ENCODE peak calls at places on chromosomes 13 and 19, in seven cellular contexts. S, U, N, H, I, O and G are unnamed samples.

GRCh38 chr13:73876323-73876722 is 257.9 kb downstream of the KLF12 start:
- DNase-seq in S (no peak), U (no peak), N (peak), H (no peak), I (no peak), O (no peak), G (no peak)

GRCh38 chr19:31286491-31286890 is 62.7 kb downstream of the TSHZ3 start:
- DNase-seq in S (no peak), U (no peak), N (no peak), H (no peak), I (no peak), O (no peak), G (no peak)

GRCh38 chr13:114042066-114042815 is 68.4 kb upstream of the C13orf46 start:
- DNase-seq in S (no peak), U (no peak), N (no peak), H (no peak), I (no peak), O (no peak), G (no peak)

GRCh38 chr19:42022616-42023015 is 28.6 kb upstream of the ATP1A3 start:
- DNase-seq in S (no peak), U (no peak), N (no peak), H (no peak), I (no peak), O (peak), G (no peak)

GRCh38 chr19:58559275-58560006 is 1.0 kb upstream of the UBE2M start:
- DNase-seq in S (peak), U (no peak), N (peak), H (peak), I (peak), O (peak), G (peak)

GRCh38 chr13:89846890-89847585 is 1500.4 kb upstream of the MIR17HG start:
- DNase-seq in S (no peak), U (no peak), N (no peak), H (no peak), I (no peak), O (no peak), G (peak)

GRCh38 chr19:741506-742131 is 9.3 kb upstream of the MISP start:
- DNase-seq in S (peak), U (no peak), N (no peak), H (no peak), I (no peak), O (no peak), G (peak)

GRCh38 chr13:86585826-86586225 is 786.6 kb upstream of the SLITRK6 start:
- DNase-seq in S (no peak), U (no peak), N (peak), H (no peak), I (no peak), O (no peak), G (peak)

GRCh38 chr19:13037161-13037560 is 41.9 kb downstream of the NFIX start:
- DNase-seq in S (no peak), U (peak), N (peak), H (no peak), I (no peak), O (peak), G (peak)

GRCh38 chr13:103903790-103904189 is 837.6 kb upstream of the SLC10A2 start:
- DNase-seq in S (no peak), U (no peak), N (no peak), H (no peak), I (no peak), O (no peak), G (no peak)

GRCh38 chr13:44920013-44920412 is 69.3 kb downstream of the NUFIP1 start:
- DNase-seq in S (no peak), U (no peak), N (no peak), H (peak), I (no peak), O (no peak), G (no peak)

GRCh38 chr19:16657384-16657783 is 2.6 kb downstream of the SMIM7 start:
- DNase-seq in S (no peak), U (no peak), N (no peak), H (no peak), I (no peak), O (no peak), G (no peak)

GRCh38 chr19:33724723-33725060 is 72.0 kb upstream of the KCTD15 start:
- DNase-seq in S (no peak), U (no peak), N (no peak), H (no peak), I (no peak), O (peak), G (no peak)

GRCh38 chr13:26688286-26688685 is 72.3 kb downstream of the GPR12 start:
- DNase-seq in S (no peak), U (no peak), N (no peak), H (no peak), I (no peak), O (no peak), G (no peak)

GRCh38 chr19:10095948-10096614 is 6.4 kb downstream of the ANGPTL6 start:
- DNase-seq in S (peak), U (peak), N (peak), H (peak), I (peak), O (peak), G (peak)

GRCh38 chr13:28636677-28637317 is 22.1 kb upstream of the POMP start:
- DNase-seq in S (peak), U (peak), N (peak), H (peak), I (peak), O (peak), G (peak)

GRCh38 chr19:46715620-46716012 is 1.3 kb downstream of the PRKD2 start:
- DNase-seq in S (no peak), U (no peak), N (no peak), H (no peak), I (no peak), O (peak), G (no peak)

GRCh38 chr19:46716672-46717033 is 261 bp downstream of the PRKD2 start:
- DNase-seq in S (peak), U (no peak), N (no peak), H (no peak), I (no peak), O (peak), G (no peak)

GRCh38 chr19:46716013-46716671 is 772 bp downstream of the PRKD2 start:
- DNase-seq in S (peak), U (peak), N (no peak), H (no peak), I (no peak), O (peak), G (no peak)

GRCh38 chr19:46713781-46714522 is 3.0 kb downstream of the PRKD2 start:
- DNase-seq in S (peak), U (peak), N (peak), H (peak), I (no peak), O (peak), G (peak)

DNA sequence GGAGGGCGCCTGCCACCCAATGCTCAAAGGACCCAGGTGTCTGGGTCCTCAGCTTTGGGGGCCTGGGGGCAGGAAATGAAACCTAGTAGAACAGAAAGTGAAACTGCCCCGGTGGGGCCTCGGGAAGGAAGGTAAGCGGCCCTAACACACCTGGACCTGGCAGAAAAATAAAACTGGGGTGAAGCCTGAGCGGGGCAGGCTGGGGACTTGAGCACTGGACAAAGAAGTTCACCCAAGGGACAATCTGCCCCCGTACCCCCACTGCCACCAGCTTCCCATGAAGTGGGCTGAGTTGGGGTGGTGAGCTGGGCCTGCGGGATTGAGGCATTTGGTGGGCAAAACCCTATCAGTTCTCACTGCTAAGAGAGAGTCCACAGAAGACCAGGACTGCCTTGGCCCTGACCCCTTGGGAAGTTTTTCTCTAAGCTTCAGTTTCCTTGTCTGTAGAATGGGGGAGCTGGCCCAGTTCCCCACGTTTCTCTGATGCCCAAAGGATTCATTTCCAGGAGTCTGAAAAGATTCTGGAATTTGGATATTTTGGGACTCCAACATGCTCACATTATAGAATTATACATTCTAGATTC is 2.3 kb downstream of the PRKD2 start:
- DNase-seq in S (no peak), U (peak), N (no peak), H (no peak), I (no peak), O (peak), G (no peak)
- H3K27ac ChIP-seq in S (peak), U (peak), N (peak), H (peak), I (no peak), O (peak), G (peak)

DNA sequence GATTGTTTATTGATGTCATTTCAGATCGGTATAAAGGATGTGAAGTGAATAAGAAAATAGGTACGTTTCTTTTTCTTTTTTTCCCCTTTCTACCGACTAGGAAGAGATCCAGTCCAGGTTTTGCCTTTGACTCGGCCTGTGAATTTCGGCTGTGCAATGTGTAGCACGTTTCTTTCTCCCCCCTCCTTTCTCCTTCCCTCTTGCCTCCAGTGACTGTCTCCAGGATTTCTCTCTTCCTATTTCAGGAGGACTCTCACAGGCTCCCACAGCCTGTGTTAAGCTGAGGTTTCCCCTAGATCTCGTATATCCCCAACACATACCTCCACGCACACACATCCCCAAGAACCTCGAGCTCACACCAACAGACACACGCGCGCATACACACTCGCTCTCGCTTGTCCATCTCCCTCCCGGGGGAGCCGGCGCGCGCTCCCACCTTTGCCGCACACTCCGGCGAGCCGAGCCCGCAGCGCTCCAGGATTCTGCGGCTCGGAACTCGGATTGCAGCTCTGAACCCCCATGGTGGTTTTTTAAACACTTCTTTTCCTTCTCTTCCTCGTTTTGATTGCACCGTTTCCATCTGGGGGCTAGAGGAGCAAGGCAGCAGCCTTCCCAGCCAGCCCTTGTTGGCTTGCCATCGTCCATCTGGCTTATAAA is at the start of gene GPC6:
- DNase-seq in S (peak), U (peak), N (peak), H (no peak), I (peak), O (peak), G (peak)
- H2AFZ ChIP-seq in S (no peak), U (peak), N (peak), H (no peak), I (peak), O (peak), G (peak)

GRCh38 chr13:110268576-110269185 is 38.3 kb downstream of the COL4A1 start:
- DNase-seq in S (no peak), U (no peak), N (no peak), H (no peak), I (no peak), O (no peak), G (no peak)
- H3K27ac ChIP-seq in S (no peak), U (no peak), N (no peak), H (no peak), I (no peak), O (no peak), G (no peak)

DNA sequence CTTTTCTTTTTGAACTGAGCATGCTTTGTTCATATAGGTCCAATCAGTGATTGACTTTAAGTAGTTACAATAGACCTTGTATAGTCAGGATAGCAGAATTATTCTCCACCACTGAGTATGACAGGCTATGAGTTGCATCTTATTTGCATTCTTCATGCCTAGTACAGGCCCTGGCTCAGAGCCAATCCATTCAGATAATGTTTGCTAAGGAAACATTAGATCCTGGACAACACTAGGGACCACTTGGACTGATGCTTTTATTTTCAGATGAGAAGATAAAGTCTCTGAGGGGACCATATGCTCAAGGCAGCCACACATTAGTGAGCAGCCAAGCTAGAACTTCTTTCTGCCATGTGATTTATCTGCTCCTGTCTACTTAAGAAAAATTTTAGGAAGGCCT is 133.9 kb downstream of the KL start:
- DNase-seq in S (no peak), U (no peak), N (no peak), H (no peak), I (no peak), O (no peak), G (peak)
- H2AFZ ChIP-seq in S (no peak), U (no peak), N (no peak), H (no peak), I (no peak), O (no peak), G (no peak)

DNA sequence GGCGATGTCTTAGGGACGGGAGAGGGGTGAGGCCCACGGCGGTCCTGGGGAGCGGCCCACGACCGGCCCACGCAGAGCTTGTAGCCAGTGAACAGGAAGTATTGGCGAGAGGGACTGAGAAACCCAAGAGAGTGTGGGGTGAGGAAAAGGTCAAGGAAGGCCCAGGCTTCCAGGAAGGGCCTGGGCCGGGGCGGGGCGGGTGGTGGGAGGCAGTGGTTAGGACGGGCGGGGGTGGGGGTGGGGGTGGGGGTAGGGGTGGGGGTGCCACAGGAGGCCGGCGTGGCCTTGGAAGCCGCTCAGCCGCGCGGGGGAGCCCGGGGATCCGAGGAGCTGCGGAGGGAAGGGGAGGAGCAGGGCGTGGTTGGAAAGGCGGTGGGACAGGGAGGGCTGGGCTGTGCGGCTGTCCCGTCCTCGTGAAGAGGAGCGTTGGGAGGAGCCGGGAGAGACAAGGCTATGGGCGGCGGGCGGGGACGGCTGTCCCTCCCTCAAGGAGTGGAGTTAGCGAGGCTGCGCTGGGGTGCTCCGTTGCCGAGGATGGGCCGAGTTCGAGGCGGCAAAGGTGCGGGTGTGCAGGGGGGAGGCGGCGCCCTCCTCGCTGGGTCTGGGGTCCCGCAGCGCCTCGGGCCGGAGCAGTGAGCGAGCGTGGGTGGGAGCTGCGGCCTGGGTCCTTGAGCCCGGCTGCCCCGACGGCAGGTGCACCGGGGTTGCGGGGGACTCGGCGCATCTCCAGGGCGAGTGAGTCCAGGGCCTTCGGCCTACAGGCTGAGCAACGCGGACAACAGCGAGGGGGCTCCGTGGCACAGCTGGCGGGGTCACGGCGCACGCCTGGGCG is 254.4 kb upstream of the SGCG start:
- DNase-seq in S (peak), U (no peak), N (peak), H (no peak), I (no peak), O (peak), G (no peak)
- H3K27ac ChIP-seq in S (no peak), U (no peak), N (no peak), H (no peak), I (no peak), O (no peak), G (no peak)

GRCh38 chr19:45791744-45792481 is 732 bp downstream of the DMWD start:
- DNase-seq in S (no peak), U (no peak), N (no peak), H (no peak), I (no peak), O (peak), G (no peak)
- H2AFZ ChIP-seq in S (no peak), U (peak), N (peak), H (no peak), I (peak), O (no peak), G (no peak)

GRCh38 chr13:101523732-101524131 is 71.3 kb downstream of the ITGBL1 start:
- DNase-seq in S (no peak), U (no peak), N (peak), H (no peak), I (no peak), O (peak), G (peak)
- H3K27ac ChIP-seq in S (no peak), U (no peak), N (no peak), H (no peak), I (no peak), O (peak), G (no peak)

GRCh38 chr13:110913322-110913721 is 1.5 kb downstream of the ANKRD10 start:
- DNase-seq in S (no peak), U (peak), N (peak), H (no peak), I (no peak), O (no peak), G (peak)

GRCh38 chr13:110915874-110916670 is 1.2 kb upstream of the ANKRD10 start:
- DNase-seq in S (no peak), U (peak), N (peak), H (no peak), I (no peak), O (peak), G (peak)

GRCh38 chr13:110913911-110914292 is 967 bp downstream of the ANKRD10 start:
- DNase-seq in S (peak), U (no peak), N (peak), H (no peak), I (no peak), O (peak), G (no peak)

GRCh38 chr13:110915057-110915873 is at the start of gene ANKRD10:
- DNase-seq in S (peak), U (peak), N (peak), H (peak), I (peak), O (peak), G (peak)

GRCh38 chr13:110914293-110915056 is 394 bp downstream of the ANKRD10 start:
- DNase-seq in S (peak), U (peak), N (peak), H (no peak), I (peak), O (peak), G (peak)
- H2AFZ ChIP-seq in S (peak), U (peak), N (peak), H (no peak), I (peak), O (peak), G (peak)

DNA sequence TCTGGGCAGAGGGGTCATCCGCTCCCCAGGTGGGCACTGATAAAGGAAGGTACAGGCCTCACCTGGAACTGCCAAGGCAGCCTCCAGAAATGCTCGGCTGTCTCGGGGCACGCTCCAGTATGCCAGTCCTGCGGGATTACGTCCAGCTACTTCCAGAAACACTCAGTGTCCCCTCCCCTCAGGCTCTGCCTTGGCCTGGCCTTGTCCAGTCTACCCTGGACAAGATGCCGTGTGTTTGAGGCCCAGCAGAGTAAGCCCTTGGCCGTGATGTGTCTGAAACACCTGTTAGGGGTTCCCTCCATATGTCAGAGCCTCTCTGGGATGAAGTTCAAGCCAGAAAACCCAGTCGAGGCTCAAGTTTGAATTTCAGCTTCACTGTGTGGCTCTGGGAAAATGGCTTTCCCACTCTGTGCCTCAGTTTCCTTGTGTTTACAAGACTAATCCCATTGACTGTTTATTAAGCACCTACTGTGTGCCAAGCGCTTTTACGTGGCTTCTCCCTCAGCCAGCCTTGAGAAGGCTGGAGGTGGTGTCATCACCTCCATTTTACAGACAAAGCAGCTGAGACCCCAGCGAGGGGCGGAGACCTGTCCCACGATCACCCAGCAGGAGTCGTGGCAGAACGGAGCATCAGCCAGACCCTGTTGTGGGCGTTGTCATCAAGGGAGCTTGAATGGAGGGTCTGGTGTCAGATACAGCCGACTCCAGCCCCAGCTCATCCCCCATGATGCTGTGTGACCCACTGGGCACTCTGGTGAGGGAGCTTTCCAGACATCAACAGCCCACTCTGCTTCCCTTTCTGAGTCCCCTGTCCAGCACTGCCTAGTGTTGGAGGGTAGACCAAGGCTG is 2.0 kb upstream of the PIK3R2 start:
- DNase-seq in S (no peak), U (no peak), N (no peak), H (no peak), I (no peak), O (no peak), G (no peak)
- H3K27ac ChIP-seq in S (no peak), U (no peak), N (no peak), H (peak), I (no peak), O (no peak), G (no peak)

DNA sequence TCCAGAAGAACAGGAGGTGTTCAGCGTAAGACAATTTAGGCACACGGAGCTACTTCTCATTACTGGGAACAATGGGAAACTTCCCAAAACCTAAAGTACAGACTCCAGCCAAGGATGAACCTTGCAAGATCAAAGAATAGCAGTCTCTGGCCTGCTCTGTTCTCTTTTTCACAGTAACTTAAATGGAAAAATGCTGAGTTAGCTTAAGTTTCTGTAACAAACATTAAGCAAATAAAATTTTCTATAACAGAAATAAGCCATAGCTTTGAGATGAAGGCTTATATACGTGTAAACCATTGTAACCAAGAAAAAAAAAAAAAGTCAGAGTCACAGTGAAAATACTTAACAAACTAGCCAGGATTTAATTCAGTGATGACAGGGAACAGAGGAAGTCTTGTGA is 18.2 kb upstream of the ZNF460 start:
- DNase-seq in S (no peak), U (no peak), N (no peak), H (no peak), I (no peak), O (no peak), G (no peak)
- H2AFZ ChIP-seq in S (no peak), U (no peak), N (no peak), H (no peak), I (no peak), O (no peak), G (no peak)